ENCODE peak calls at places on chromosome 4, in ten cellular contexts. J is upper lobe of left lung, E is stomach, Q is GM12878, D is ovary, T is suprapubic skin, U is H1, F is SK-N-SH, V is tibial nerve, L is K562. X is an unnamed sample.

GRCh38 chr4:94603170-94603747 is 151.5 kb downstream of the PDLIM5 start:
- DNase-seq in T (no peak), F (no peak), L (peak; percentile 8), Q (no peak), U (no peak), E (no peak), J (no peak), D (no peak), V (no peak), X (no peak)

GRCh38 chr4:77488882-77489281 is 116.7 kb upstream of the CXCL13 start:
- DNase-seq in T (no peak), J (no peak), D (no peak), Q (no peak), V (no peak), U (no peak), E (no peak), L (no peak), F (no peak), X (no peak)

GRCh38 chr4:48139688-48140087 is 5.6 kb upstream of the TXK start:
- DNase-seq in L (no peak), T (no peak), E (no peak), V (no peak), Q (no peak), U (no peak), J (no peak), D (no peak), F (no peak), X (no peak)

GRCh38 chr4:42151568-42152506 is 618 bp downstream of the BEND4 start:
- DNase-seq in T (no peak), F (peak; percentile 90), V (no peak), E (peak; percentile 30), Q (no peak), U (peak; percentile 89), D (no peak), J (peak; percentile 86), L (no peak), X (no peak)

GRCh38 chr4:69760455-69760854 is at the start of gene SULT1B1:
- DNase-seq in L (no peak), J (no peak), V (peak; percentile 17), U (no peak), F (no peak), Q (no peak), D (no peak), E (peak; percentile 58), T (no peak), X (no peak)

GRCh38 chr4:78818530-78818929 is 42.4 kb downstream of the BMP2K start:
- DNase-seq in V (no peak), Q (no peak), E (no peak), F (no peak), L (no peak), D (no peak), J (no peak), U (no peak), T (no peak), X (no peak)

GRCh38 chr4:157514711-157515110 is 294.2 kb downstream of the GRIA2 start:
- DNase-seq in J (no peak), V (no peak), Q (no peak), E (no peak), D (no peak), L (no peak), F (peak; percentile 20), T (no peak), U (peak; percentile 70), X (no peak)

GRCh38 chr4:160450861-160451260 is 1348.0 kb downstream of the RAPGEF2 start:
- DNase-seq in T (no peak), L (no peak), D (no peak), E (no peak), Q (no peak), J (no peak), V (no peak), U (no peak), F (no peak), X (no peak)

GRCh38 chr4:168848977-168849687 is 160.9 kb downstream of the CBR4 start:
- DNase-seq in L (no peak), J (no peak), E (no peak), T (no peak), F (peak; percentile 20), V (no peak), U (no peak), D (no peak), Q (no peak), X (no peak)
- TF ChIP-seq EP300 in L (no peak), J (no peak), E (no peak), T (no peak), F (no peak), V (peak; percentile 18), U (no peak), D (no peak), Q (no peak), X (no peak)

GRCh38 chr4:124970011-124970410 is 257.5 kb upstream of the ANKRD50 start:
- DNase-seq in F (no peak), T (no peak), V (no peak), Q (no peak), J (no peak), L (no peak), D (no peak), E (no peak), U (no peak), X (no peak)

GRCh38 chr4:124964251-124964650 is 251.7 kb upstream of the ANKRD50 start:
- DNase-seq in U (no peak), V (no peak), F (no peak), D (no peak), Q (no peak), J (no peak), L (no peak), E (no peak), T (no peak), X (no peak)

GRCh38 chr4:124961138-124961750 is 248.7 kb upstream of the ANKRD50 start:
- DNase-seq in L (peak; percentile 1), Q (no peak), V (no peak), D (no peak), E (no peak), T (no peak), U (no peak), J (no peak), F (no peak), X (no peak)

GRCh38 chr4:124965492-124965891 is 253.0 kb upstream of the ANKRD50 start:
- DNase-seq in Q (no peak), U (no peak), E (no peak), F (no peak), D (no peak), L (no peak), V (no peak), J (no peak), T (no peak), X (no peak)
- H3K36me3 ChIP-seq in Q (no peaks in the 10 kb centered on the region), U (no peaks in the 10 kb centered on the region), E (no peaks in the 10 kb centered on the region), F (no peaks in the 10 kb centered on the region), D (no peaks in the 10 kb centered on the region), L (no peaks in the 10 kb centered on the region), V (no peaks in the 10 kb centered on the region), J (no peaks in the 10 kb centered on the region), T (no peaks in the 10 kb centered on the region), X (no peaks in the 10 kb centered on the region)

GRCh38 chr4:39151120-39151713 is 31.1 kb upstream of the WDR19 start:
- DNase-seq in J (no peak), Q (no peak), L (no peak), U (no peak), E (no peak), F (peak; percentile 9), T (no peak), V (no peak), D (no peak), X (no peak)

GRCh38 chr4:39157520-39157919 is 24.8 kb upstream of the WDR19 start:
- DNase-seq in E (no peak), F (no peak), Q (no peak), L (no peak), T (no peak), J (no peak), U (no peak), D (no peak), V (no peak), X (no peak)

DNA sequence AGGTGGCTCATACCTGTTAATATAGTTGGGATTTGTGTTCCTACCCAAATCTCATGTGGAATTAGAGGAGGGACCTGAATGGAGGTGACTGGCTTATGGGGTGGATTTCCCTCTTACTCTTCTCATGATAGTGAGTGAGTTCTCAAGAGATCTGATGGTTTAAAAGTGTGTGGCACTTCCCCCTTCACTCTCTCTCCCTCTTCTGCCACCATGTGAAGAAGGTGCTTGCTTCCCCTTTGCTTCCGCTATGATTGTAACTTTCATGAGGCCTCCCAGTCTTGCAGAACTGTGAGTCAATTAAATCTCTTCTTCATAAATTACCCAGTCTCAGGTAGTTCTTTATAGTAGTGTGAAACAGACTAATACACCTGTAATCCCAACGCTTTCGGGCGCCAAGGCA is 28.3 kb upstream of the WDR19 start:
- DNase-seq in T (no peak), J (no peak), F (no peak), Q (no peak), L (no peak), U (no peak), D (no peak), V (no peak), E (no peak), X (no peak)
- H3K27ac ChIP-seq in T (no peak overlapping the region), J (no peak overlapping the region), F (no peak overlapping the region), Q (no peak overlapping the region), L (no peak overlapping the region), U (no peak overlapping the region), D (no peak overlapping the region), V (no peak overlapping the region), E (no peak overlapping the region), X (no peak overlapping the region)

DNA sequence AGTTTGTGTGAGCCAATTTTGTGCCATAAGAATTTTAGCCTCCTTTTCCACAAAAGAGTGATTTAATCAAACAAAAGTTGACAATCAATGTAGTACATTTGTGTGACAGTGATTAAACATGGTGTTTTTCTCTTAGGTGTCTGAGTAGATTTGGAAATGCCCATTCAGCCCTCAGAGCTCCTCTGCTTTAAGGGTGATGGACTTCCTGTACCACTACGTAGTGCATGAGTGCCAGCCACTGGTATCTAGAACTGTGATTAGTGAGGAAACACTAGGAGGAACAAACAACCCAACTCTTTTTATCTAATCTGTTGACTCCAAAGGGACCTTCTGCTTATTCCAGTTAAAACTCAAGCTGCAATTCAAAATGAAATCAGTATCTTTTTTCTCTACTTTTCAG is 151.7 kb downstream of the SNCA start:
- DNase-seq in E (no peak), D (no peak), J (no peak), U (no peak), Q (no peak), L (no peak), T (no peak), F (no peak), V (no peak), X (no peak)
- TF ChIP-seq EP300 in E (no peak), D (no peak), J (no peak), U (no peak), Q (no peak), L (no peak), T (no peak), F (no peak), V (no peak), X (no peak)

GRCh38 chr4:72383439-72383838 is 185.6 kb downstream of the ADAMTS3 start:
- DNase-seq in E (no peak), T (no peak), Q (no peak), F (no peak), V (no peak), U (no peak), L (no peak), D (no peak), J (no peak), X (no peak)
- H3K36me3 ChIP-seq in E (no peaks in the 10 kb centered on the region), T (no peaks in the 10 kb centered on the region), Q (no peaks in the 10 kb centered on the region), F (no peaks in the 10 kb centered on the region), V (no peaks in the 10 kb centered on the region), U (no peaks in the 10 kb centered on the region), L (peaks cover 2% of the 10 kb centered on the region), D (no peaks in the 10 kb centered on the region), J (no peaks in the 10 kb centered on the region), X (no peaks in the 10 kb centered on the region)

DNA sequence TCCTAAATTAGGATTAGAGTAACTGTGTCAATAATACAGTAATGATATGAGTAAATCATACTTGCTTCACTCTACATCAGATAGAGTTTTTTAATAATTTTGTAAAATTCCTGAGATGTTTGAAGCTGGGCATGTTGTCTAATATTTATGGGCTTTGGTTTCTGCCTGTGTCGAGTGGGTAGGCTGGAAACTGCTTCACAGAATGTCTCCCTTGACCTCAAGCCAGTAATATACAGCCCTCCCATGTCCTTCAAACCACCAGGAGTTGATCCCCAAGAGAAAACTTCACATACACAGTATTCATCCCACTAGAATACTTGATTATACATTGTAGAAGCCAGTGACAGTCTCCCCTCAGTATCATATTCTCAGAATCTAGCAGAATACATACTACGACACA is 284.8 kb upstream of the TENM3 start:
- DNase-seq in V (no peak), L (no peak), J (no peak), U (no peak), Q (no peak), F (no peak), E (no peak), T (no peak), D (no peak), X (no peak)
- H3K27ac ChIP-seq in V (peak overlapping the region; percentile 52), L (no peak overlapping the region), J (no peak overlapping the region), U (no peak overlapping the region), Q (no peak overlapping the region), F (peak overlapping the region; percentile 69), E (no peak overlapping the region), T (no peak overlapping the region), D (no peak overlapping the region), X (no peak overlapping the region)

X was measured in sigmoid colon.